ENCODE peak calls at places on chromosomes 13 and 19, in seven cellular contexts. K, O, I, S, Q, F and Z are unnamed samples.

GRCh38 chr19:4059493-4059880 is 7.2 kb downstream of the ZBTB7A start:
- DNase-seq in F (no peak), S (no peak), O (no peak), I (no peak), Q (no peak), K (no peak), Z (no peak)

GRCh38 chr13:35283856-35284255 is 192.6 kb downstream of the MAB21L1 start:
- DNase-seq in Q (peak; percentile 8), O (no peak), I (no peak), F (no peak), K (no peak), S (no peak), Z (no peak)

GRCh38 chr13:100129605-100130004 is 40.7 kb downstream of the PCCA start:
- DNase-seq in Q (no peak), O (no peak), K (no peak), F (no peak), I (peak; percentile 29), S (peak; percentile 61), Z (no peak)

GRCh38 chr13:30396434-30397075 is 25.7 kb upstream of the UBE2L5 start:
- DNase-seq in O (no peak), S (peak; percentile 38), F (no peak), K (no peak), I (no peak), Q (peak; percentile 30), Z (no peak)

GRCh38 chr19:11581740-11582139 is 4.3 kb upstream of the ACP5 start:
- DNase-seq in K (no peak), O (no peak), I (peak; percentile 75), F (no peak), Q (peak; percentile 16), S (no peak), Z (no peak)

GRCh38 chr19:57903298-57904174 is 12.9 kb downstream of the ZNF417 start:
- DNase-seq in O (no peak), F (no peak), S (peak; percentile 58), I (peak; percentile 4), K (peak; percentile 32), Q (peak; percentile 21), Z (peak; percentile 5)

GRCh38 chr13:104691765-104692164 is 1625.5 kb upstream of the SLC10A2 start:
- DNase-seq in Q (no peak), O (no peak), K (no peak), I (no peak), F (no peak), S (no peak), Z (no peak)

GRCh38 chr19:35777411-35777841 is 2.1 kb downstream of the ARHGAP33 start:
- DNase-seq in O (peak; percentile 30), I (no peak), F (no peak), Q (no peak), S (peak; percentile 76), K (no peak), Z (no peak)

GRCh38 chr13:106275441-106276032 is 259.9 kb downstream of the EFNB2 start:
- DNase-seq in O (no peak), Q (peak; percentile 37), I (no peak), F (no peak), S (no peak), K (no peak), Z (no peak)

GRCh38 chr19:53558404-53558803 is 20.5 kb downstream of the ZNF331 start:
- DNase-seq in I (no peak), Q (no peak), O (no peak), S (no peak), F (no peak), K (no peak), Z (no peak)

GRCh38 chr13:105665284-105665683 is 870.2 kb downstream of the EFNB2 start:
- DNase-seq in Q (peak; percentile 91), I (no peak), F (no peak), K (no peak), S (no peak), O (no peak), Z (no peak)

GRCh38 chr13:111911754-111912452 is 155.0 kb upstream of the SOX1 start:
- DNase-seq in S (no peak), F (no peak), I (no peak), O (no peak), Q (no peak), K (no peak), Z (no peak)

GRCh38 chr19:1752757-1753728 is at the start of gene ONECUT3:
- DNase-seq in O (no peak), K (no peak), Q (no peak), S (no peak), F (no peak), I (no peak), Z (no peak)

GRCh38 chr13:72405441-72405840 is 322.0 kb downstream of the MZT1 start:
- DNase-seq in Q (no peak), K (no peak), O (no peak), F (no peak), S (no peak), I (no peak), Z (no peak)

GRCh38 chr19:42421591-42422031 is 5.6 kb downstream of the LIPE start:
- DNase-seq in F (peak; percentile 40), K (no peak), I (no peak), Q (no peak), S (no peak), O (no peak), Z (no peak)

GRCh38 chr13:106362637-106363036 is 172.8 kb downstream of the EFNB2 start:
- DNase-seq in O (no peak), Q (no peak), F (no peak), S (no peak), I (no peak), K (no peak), Z (no peak)

GRCh38 chr19:48190288-48191284 is 20.1 kb downstream of the ZSWIM9 start:
- DNase-seq in S (peak; percentile 50), I (peak; percentile 73), O (peak; percentile 48), Q (peak; percentile 94), K (no peak), F (no peak), Z (no peak)

GRCh38 chr19:50490991-50491472 is 14.4 kb upstream of the GARIN5A start:
- DNase-seq in I (no peak), S (no peak), K (no peak), O (no peak), F (peak; percentile 34), Q (no peak), Z (no peak)

GRCh38 chr13:97212540-97213146 is 9.5 kb upstream of the MBNL2 start:
- DNase-seq in S (peak; percentile 82), I (no peak), F (no peak), Q (no peak), K (peak; percentile 47), O (peak; percentile 19), Z (no peak)

GRCh38 chr19:38093587-38093986 is 130.4 kb downstream of the DPF1 start:
- DNase-seq in K (no peak), O (peak; percentile 41), I (no peak), F (no peak), S (peak; percentile 49), Q (no peak), Z (no peak)

GRCh38 chr19:53892981-53893325 is 11.0 kb downstream of the PRKCG start:
- DNase-seq in S (no peak), F (no peak), Q (no peak), K (no peak), I (no peak), O (no peak), Z (no peak)

GRCh38 chr19:18833849-18834643 is 2.3 kb downstream of the UPF1 start:
- DNase-seq in F (no peak), K (no peak), Q (no peak), S (no peak), O (no peak), I (no peak), Z (no peak)

GRCh38 chr13:112643759-112644459 is 45.9 kb upstream of the ATP11A start:
- DNase-seq in F (no peak), S (no peak), K (no peak), Q (no peak), I (no peak), O (no peak), Z (no peak)